ENCODE peak calls at places on chromosomes 7 and 10, in eight cellular contexts. X, W, B, I, N, T, O and M are unnamed samples.

GRCh38 chr10:50417486-50417905 is 166.2 kb upstream of the ASAH2 start:
- DNase-seq in X (peak), W (no peak), B (peak), I (no peak), N (no peak), T (peak), O (no peak), M (no peak)

GRCh38 chr10:58873161-58873560 is 303.3 kb upstream of the PHYHIPL start:
- DNase-seq in X (no peak), W (no peak), B (no peak), I (no peak), N (no peak), T (no peak), O (no peak), M (no peak)

GRCh38 chr7:81210092-81211064 is 291.5 kb upstream of the SEMA3C start:
- DNase-seq in X (no peak), W (no peak), B (peak), I (no peak), N (no peak), T (no peak), O (no peak), M (no peak)

GRCh38 chr7:20200361-20200760 is 16.8 kb downstream of the MACC1 start:
- DNase-seq in X (no peak), W (no peak), B (no peak), I (no peak), N (no peak), T (no peak), O (no peak), M (no peak)

GRCh38 chr7:139397192-139397591 is 37.5 kb downstream of the LUC7L2 start:
- DNase-seq in X (no peak), W (no peak), B (no peak), I (no peak), N (no peak), T (no peak), O (no peak), M (no peak)

GRCh38 chr7:11127112-11127785 is 153.6 kb downstream of the PHF14 start:
- DNase-seq in X (no peak), W (no peak), B (no peak), I (no peak), N (no peak), T (no peak), O (no peak), M (no peak)

GRCh38 chr7:4093492-4093891 is 588.6 kb upstream of the FOXK1 start:
- DNase-seq in X (no peak), W (no peak), B (no peak), I (no peak), N (no peak), T (no peak), O (no peak), M (no peak)

GRCh38 chr10:43407148-43407575 is 1.8 kb downstream of the HNRNPF start:
- DNase-seq in X (peak), W (peak), B (peak), I (peak), N (no peak), T (no peak), O (peak), M (no peak)

GRCh38 chr10:110706690-110707098 is 62.6 kb downstream of the RBM20 start:
- DNase-seq in X (no peak), W (no peak), B (peak), I (no peak), N (peak), T (no peak), O (no peak), M (no peak)

GRCh38 chr7:5519515-5519928 is 95.9 kb upstream of the TNRC18 start:
- DNase-seq in X (no peak), W (no peak), B (no peak), I (no peak), N (no peak), T (no peak), O (no peak), M (no peak)

DNA sequence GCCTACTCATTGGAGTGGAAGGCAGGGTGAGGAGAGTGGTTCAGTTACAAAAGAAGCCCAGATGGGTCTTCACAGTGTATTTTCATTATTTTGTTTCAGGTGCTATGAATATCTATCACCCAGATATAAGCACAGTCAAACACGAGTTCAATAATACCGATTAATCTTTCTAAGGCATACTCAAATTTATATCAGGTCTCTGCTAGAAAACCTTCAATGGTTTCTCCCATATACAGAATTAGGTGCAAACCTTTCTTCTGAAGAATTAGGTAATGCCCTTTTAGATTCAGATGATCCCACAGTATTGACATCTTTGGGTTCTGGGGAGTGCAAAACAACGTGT is 14.7 kb upstream of the HPS1 start:
- DNase-seq in X (no peak), W (no peak), B (no peak), I (no peak), N (no peak), T (no peak), O (no peak), M (no peak)
- H3K27ac ChIP-seq in X (peak), W (no peak), B (peak), I (peak), N (no peak), T (peak), O (peak), M (peak)

GRCh38 chr10:44636625-44637024 is 251.7 kb upstream of the CXCL12 start:
- DNase-seq in X (no peak), W (no peak), B (no peak), I (no peak), N (no peak), T (no peak), O (no peak), M (no peak)
- TF ChIP-seq CTCF in X (no peak), W (no peak), B (no peak), I (no peak), N (no peak), T (no peak), O (no peak), M (no peak)

GRCh38 chr10:12333382-12334185 is 15.8 kb upstream of the CAMK1D start:
- DNase-seq in X (peak), W (peak), B (peak), I (peak), N (peak), T (peak), O (peak), M (no peak)
- TF ChIP-seq POLR2A in X (peak), W (no peak), B (peak), I (no peak), N (no peak), T (no peak), O (no peak), M (no peak)

DNA sequence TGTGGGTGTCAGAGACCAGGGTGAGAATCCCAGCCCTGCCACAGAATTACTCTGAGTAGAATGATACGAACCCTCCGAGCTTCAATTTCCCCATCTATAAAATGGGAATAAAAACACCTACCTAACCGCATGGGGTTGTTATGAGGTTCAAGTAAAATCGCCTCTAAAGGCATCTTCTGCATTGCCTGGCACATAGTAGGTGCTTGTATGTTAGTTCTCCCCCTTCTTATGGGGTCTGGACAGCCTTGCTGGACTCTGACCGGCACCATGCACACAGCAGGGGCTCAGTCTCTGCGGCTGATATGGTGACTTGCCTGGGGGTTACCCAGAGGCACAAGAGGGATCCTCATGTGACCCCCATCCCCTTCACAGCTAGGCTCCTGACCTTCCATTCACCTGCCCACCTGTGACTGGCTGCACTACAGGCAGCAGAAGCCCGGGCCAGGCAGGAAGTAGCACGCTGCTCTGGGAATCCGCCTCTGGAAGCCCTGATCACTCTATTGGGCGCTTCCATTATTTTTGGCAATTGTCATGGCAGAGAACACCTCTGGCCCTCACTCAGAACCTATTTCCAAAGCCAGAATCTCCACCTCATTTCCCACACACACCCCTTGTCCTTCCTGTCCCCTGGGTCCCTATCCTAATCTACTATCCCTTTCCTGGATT is 6.0 kb downstream of the SH3PXD2A start:
- DNase-seq in X (no peak), W (no peak), B (no peak), I (no peak), N (no peak), T (no peak), O (no peak), M (no peak)
- H3K27ac ChIP-seq in X (no peak), W (no peak), B (peak), I (peak), N (no peak), T (no peak), O (peak), M (peak)

GRCh38 chr7:150931199-150931869 is 46.8 kb downstream of the KCNH2 start:
- DNase-seq in X (no peak), W (no peak), B (no peak), I (no peak), N (no peak), T (no peak), O (no peak), M (no peak)

GRCh38 chr7:150927157-150927953 is 50.8 kb downstream of the KCNH2 start:
- DNase-seq in X (no peak), W (no peak), B (no peak), I (no peak), N (no peak), T (no peak), O (no peak), M (no peak)

GRCh38 chr7:150926066-150926465 is 52.1 kb downstream of the KCNH2 start:
- DNase-seq in X (no peak), W (no peak), B (no peak), I (no peak), N (no peak), T (no peak), O (no peak), M (no peak)

GRCh38 chr7:150924256-150924851 is 53.8 kb downstream of the KCNH2 start:
- DNase-seq in X (no peak), W (no peak), B (no peak), I (no peak), N (no peak), T (no peak), O (no peak), M (no peak)

GRCh38 chr7:150927954-150928340 is 50.2 kb downstream of the KCNH2 start:
- DNase-seq in X (no peak), W (no peak), B (peak), I (no peak), N (peak), T (peak), O (no peak), M (no peak)
- TF ChIP-seq CTCF in X (no peak), W (no peak), B (peak), I (no peak), N (peak), T (no peak), O (no peak), M (no peak)

GRCh38 chr10:62584216-62584615 is 210.0 kb downstream of the ZNF365 start:
- DNase-seq in X (no peak), W (no peak), B (peak), I (no peak), N (no peak), T (no peak), O (no peak), M (no peak)

GRCh38 chr10:62587011-62587410 is 212.8 kb downstream of the ZNF365 start:
- DNase-seq in X (no peak), W (no peak), B (peak), I (no peak), N (no peak), T (no peak), O (no peak), M (no peak)

GRCh38 chr10:62582804-62583208 is 208.6 kb downstream of the ZNF365 start:
- DNase-seq in X (peak), W (no peak), B (peak), I (peak), N (no peak), T (no peak), O (peak), M (no peak)

GRCh38 chr10:62585211-62585758 is 211.1 kb downstream of the ZNF365 start:
- DNase-seq in X (no peak), W (no peak), B (peak), I (peak), N (no peak), T (no peak), O (no peak), M (no peak)

DNA sequence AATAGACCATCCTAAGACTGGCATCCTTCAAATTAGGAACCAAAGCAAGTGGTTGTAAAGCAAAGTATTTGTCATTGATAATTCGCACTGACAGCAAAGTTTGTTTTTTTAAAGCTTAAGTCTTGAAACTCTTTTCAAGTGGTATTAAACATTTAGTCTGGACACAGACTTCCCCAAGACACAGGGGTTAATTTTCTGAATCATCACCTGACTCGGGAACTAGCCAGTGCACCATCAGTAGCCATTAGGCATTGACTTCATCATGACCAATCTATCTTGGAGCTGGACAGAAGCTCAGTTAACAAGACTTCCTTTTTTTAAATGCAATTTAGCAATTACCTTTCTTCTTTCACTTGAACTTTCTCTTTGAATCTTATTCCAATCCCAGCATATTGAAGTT is 210.6 kb downstream of the ZNF365 start:
- DNase-seq in X (no peak), W (no peak), B (peak), I (no peak), N (no peak), T (no peak), O (no peak), M (no peak)
- TF ChIP-seq POLR2A in X (no peak), W (no peak), B (no peak), I (no peak), N (no peak), T (no peak), O (no peak), M (no peak)

DNA sequence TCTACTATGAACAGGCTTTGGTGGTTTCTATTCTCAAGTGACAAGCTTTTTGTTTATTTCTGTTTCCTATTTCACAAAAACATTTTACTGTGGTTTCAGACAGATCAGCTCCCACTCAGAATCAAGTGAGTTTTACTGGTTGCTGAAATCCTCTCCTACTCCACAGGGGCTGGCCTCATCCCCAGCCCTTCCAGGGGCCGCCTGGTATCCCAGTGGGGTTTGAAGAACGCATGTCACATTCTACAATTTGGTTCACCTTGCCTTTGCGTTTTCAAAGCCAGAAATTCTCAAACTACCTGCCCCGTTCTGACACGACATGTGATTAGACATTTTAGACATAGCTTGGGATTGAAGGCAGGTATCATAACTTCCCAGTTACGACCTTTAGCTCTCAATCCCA is 160.9 kb upstream of the AGK start:
- DNase-seq in X (no peak), W (no peak), B (no peak), I (no peak), N (no peak), T (no peak), O (no peak), M (no peak)
- H3K27ac ChIP-seq in X (no peak), W (no peak), B (no peak), I (no peak), N (no peak), T (no peak), O (no peak), M (no peak)

GRCh38 chr7:72751978-72752377 is 76.0 kb downstream of the TYW1B start:
- DNase-seq in X (no peak), W (no peak), B (no peak), I (no peak), N (no peak), T (no peak), O (no peak), M (no peak)
- TF ChIP-seq CTCF in X (no peak), W (no peak), B (peak), I (no peak), N (peak), T (no peak), O (no peak), M (no peak)

DNA sequence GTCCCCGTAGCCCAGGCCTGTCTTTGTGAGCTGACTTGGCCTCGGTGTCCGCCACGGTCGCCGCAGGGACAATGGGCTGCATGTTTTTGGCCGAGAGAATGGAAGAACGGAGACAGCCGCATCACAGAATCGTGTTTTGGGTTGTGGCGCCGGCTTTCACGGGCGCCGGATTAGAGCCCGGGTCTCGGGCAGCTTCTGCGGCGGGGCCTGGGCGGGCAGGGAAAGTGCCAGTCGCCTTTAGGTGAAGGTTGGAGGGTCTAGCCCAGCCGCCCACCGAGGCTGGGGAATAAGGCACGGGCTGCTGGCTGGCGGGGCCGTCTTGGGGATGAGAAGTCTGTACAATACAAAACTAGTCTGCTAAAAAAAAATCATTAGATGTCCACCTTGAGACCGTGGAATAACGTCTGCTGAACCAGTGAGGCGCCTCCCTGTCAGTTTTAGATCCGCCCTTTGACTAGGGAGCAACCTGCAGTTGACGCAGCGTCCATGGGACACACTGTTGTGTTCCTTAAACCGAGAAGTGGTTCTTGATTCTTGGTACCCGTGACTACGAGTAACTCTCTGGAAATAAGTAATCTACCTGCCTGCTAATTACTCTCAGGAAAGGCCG is 577 bp downstream of the DNAJB9 start:
- DNase-seq in X (peak), W (no peak), B (peak), I (no peak), N (peak), T (peak), O (peak), M (no peak)
- TF ChIP-seq POLR2A in X (peak), W (no peak), B (no peak), I (no peak), N (no peak), T (no peak), O (peak), M (no peak)

GRCh38 chr10:87803328-87803727 is 14.7 kb downstream of the ATAD1 start:
- DNase-seq in X (no peak), W (no peak), B (no peak), I (no peak), N (no peak), T (no peak), O (no peak), M (no peak)

GRCh38 chr10:87798082-87798481 is 19.9 kb downstream of the ATAD1 start:
- DNase-seq in X (no peak), W (no peak), B (no peak), I (no peak), N (no peak), T (no peak), O (no peak), M (no peak)

GRCh38 chr10:87804939-87805569 is 13.0 kb downstream of the ATAD1 start:
- DNase-seq in X (no peak), W (no peak), B (no peak), I (no peak), N (no peak), T (no peak), O (no peak), M (no peak)

GRCh38 chr10:87799860-87800259 is 18.2 kb downstream of the ATAD1 start:
- DNase-seq in X (no peak), W (no peak), B (no peak), I (no peak), N (no peak), T (no peak), O (no peak), M (no peak)

DNA sequence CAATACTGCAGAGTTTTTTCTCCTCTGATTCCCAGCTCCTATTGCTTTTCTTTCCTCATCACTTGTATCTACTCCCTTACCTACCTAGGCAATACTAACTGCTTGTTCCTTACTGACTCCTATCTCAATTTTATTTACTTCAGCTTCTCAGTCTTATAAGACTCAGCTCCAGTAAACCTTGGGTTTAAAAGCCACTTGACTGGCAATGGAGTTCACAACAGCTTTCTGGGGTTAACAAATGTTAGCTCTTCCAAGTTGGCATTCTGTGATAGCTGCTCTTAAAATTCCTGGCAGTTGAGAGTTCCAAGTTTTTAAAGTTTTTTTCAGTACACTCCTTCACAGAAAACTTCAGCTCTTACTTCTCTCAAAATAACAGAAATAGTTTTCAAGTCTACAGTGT is 14.2 kb downstream of the ATAD1 start:
- DNase-seq in X (no peak), W (no peak), B (no peak), I (no peak), N (no peak), T (no peak), O (no peak), M (no peak)
- H3K27ac ChIP-seq in X (no peak), W (no peak), B (no peak), I (no peak), N (no peak), T (no peak), O (no peak), M (no peak)